ENCODE peak calls at places on chromosome 14, in eight cellular contexts. H, W, Y, O, N, B, R and J are unnamed samples.

GRCh38 chr14:74364271-74364880 is 16.1 kb downstream of the VRTN start:
- DNase-seq in H (no peak), W (no peak), Y (no peak), O (no peak), N (no peak), B (no peak), R (no peak), J (no peak)

GRCh38 chr14:76695263-76695920 is 65.9 kb upstream of the VASH1 start:
- DNase-seq in H (no peak), W (no peak), Y (no peak), O (no peak), N (no peak), B (no peak), R (no peak), J (peak)

GRCh38 chr14:104288272-104288671 is 149.9 kb downstream of the KIF26A start:
- DNase-seq in H (no peak), W (no peak), Y (no peak), O (no peak), N (no peak), B (no peak), R (no peak), J (no peak)

GRCh38 chr14:21496453-21496852 is 14.7 kb downstream of the METTL3 start:
- DNase-seq in H (no peak), W (no peak), Y (no peak), O (no peak), N (no peak), B (no peak), R (no peak), J (no peak)

GRCh38 chr14:75542585-75543091 is 20.4 kb downstream of the BATF start:
- DNase-seq in H (peak), W (no peak), Y (peak), O (no peak), N (peak), B (no peak), R (no peak), J (no peak)

GRCh38 chr14:90235179-90235976 is 21.0 kb upstream of the PSMC1 start:
- DNase-seq in H (peak), W (peak), Y (peak), O (peak), N (peak), B (peak), R (peak), J (peak)

GRCh38 chr14:101500681-101501080 is 60.6 kb upstream of the DIO3 start:
- DNase-seq in H (no peak), W (no peak), Y (no peak), O (no peak), N (no peak), B (no peak), R (no peak), J (no peak)

GRCh38 chr14:72962829-72963312 is 36.6 kb downstream of the DCAF4 start:
- DNase-seq in H (no peak), W (peak), Y (no peak), O (peak), N (no peak), B (peak), R (peak), J (no peak)

GRCh38 chr14:53055003-53055402 is 98.1 kb downstream of the DDHD1 start:
- DNase-seq in H (no peak), W (peak), Y (no peak), O (peak), N (peak), B (peak), R (peak), J (no peak)